ENCODE peak calls at places on chromosomes 1 and 21, in seven cellular contexts. H, R, K, S, F, X and O are unnamed samples.

GRCh38 chr1:27102707-27103468 is 52.0 kb downstream of the SLC9A1 start:
- DNase-seq in H (peak), R (peak), K (peak), S (peak), F (peak), X (peak), O (peak)

GRCh38 chr1:83919872-83920271 is 79.1 kb downstream of the TTLL7 start:
- DNase-seq in H (no peak), R (no peak), K (no peak), S (no peak), F (no peak), X (no peak), O (no peak)

GRCh38 chr21:46421756-46422555 is 36.7 kb upstream of the DIP2A start:
- DNase-seq in H (no peak), R (peak), K (no peak), S (no peak), F (no peak), X (no peak), O (no peak)

GRCh38 chr1:10714337-10715114 is 81.9 kb downstream of the CASZ1 start:
- DNase-seq in H (no peak), R (no peak), K (no peak), S (no peak), F (no peak), X (peak), O (no peak)

GRCh38 chr1:175757381-175758015 is 14.1 kb upstream of the TNR start:
- DNase-seq in H (peak), R (no peak), K (peak), S (peak), F (no peak), X (peak), O (no peak)

GRCh38 chr1:226548281-226549093 is at the start of gene STUM:
- DNase-seq in H (peak), R (no peak), K (no peak), S (no peak), F (no peak), X (peak), O (no peak)

GRCh38 chr1:77406661-77407060 is 124.8 kb downstream of the AK5 start:
- DNase-seq in H (no peak), R (no peak), K (no peak), S (no peak), F (no peak), X (no peak), O (no peak)

GRCh38 chr21:34915364-34915834 is 133.7 kb downstream of the RUNX1 start:
- DNase-seq in H (no peak), R (no peak), K (no peak), S (peak), F (no peak), X (no peak), O (no peak)

GRCh38 chr1:9129391-9130041 is 614 bp upstream of the GPR157 start:
- DNase-seq in H (peak), R (peak), K (peak), S (peak), F (no peak), X (peak), O (peak)

GRCh38 chr1:230869499-230869898 is 1.2 kb upstream of the C1orf198 start:
- DNase-seq in H (no peak), R (no peak), K (no peak), S (no peak), F (no peak), X (no peak), O (no peak)

GRCh38 chr1:40232444-40232843 is 15.3 kb upstream of the TMCO2 start:
- DNase-seq in H (no peak), R (no peak), K (peak), S (no peak), F (no peak), X (no peak), O (no peak)

GRCh38 chr1:6544831-6545230 is 9.5 kb downstream of the NOL9 start:
- DNase-seq in H (no peak), R (no peak), K (no peak), S (peak), F (no peak), X (no peak), O (no peak)

GRCh38 chr21:46371204-46372013 is 47.5 kb downstream of the PCNT start:
- DNase-seq in H (no peak), R (no peak), K (no peak), S (no peak), F (no peak), X (no peak), O (no peak)

GRCh38 chr21:37974081-37974480 is 57.8 kb upstream of the KCNJ6 start:
- DNase-seq in H (no peak), R (no peak), K (no peak), S (no peak), F (no peak), X (no peak), O (no peak)

GRCh38 chr1:156627313-156627880 is 8.2 kb downstream of the HAPLN2 start:
- DNase-seq in H (no peak), R (peak), K (no peak), S (peak), F (peak), X (no peak), O (no peak)

GRCh38 chr1:173190101-173190895 is 16.8 kb downstream of the TNFSF4 start:
- DNase-seq in H (no peak), R (peak), K (no peak), S (peak), F (peak), X (peak), O (no peak)

GRCh38 chr1:204924013-204924759 is 53.5 kb downstream of the NFASC start:
- DNase-seq in H (no peak), R (no peak), K (no peak), S (no peak), F (no peak), X (no peak), O (no peak)

GRCh38 chr1:18373882-18374493 is 106.7 kb upstream of the KLHDC7A start:
- DNase-seq in H (peak), R (no peak), K (no peak), S (no peak), F (no peak), X (no peak), O (no peak)

GRCh38 chr1:10790155-10790707 is 6.2 kb downstream of the CASZ1 start:
- DNase-seq in H (no peak), R (no peak), K (no peak), S (no peak), F (no peak), X (no peak), O (no peak)

GRCh38 chr1:25808481-25809244 is 8.7 kb downstream of the SELENON start:
- DNase-seq in H (no peak), R (peak), K (no peak), S (no peak), F (no peak), X (peak), O (no peak)

GRCh38 chr1:85554630-85555327 is 25.8 kb upstream of the CCN1 start:
- DNase-seq in H (no peak), R (no peak), K (no peak), S (no peak), F (no peak), X (no peak), O (no peak)

GRCh38 chr1:200130552-200130951 is 103.0 kb downstream of the NR5A2 start:
- DNase-seq in H (no peak), R (no peak), K (no peak), S (no peak), F (no peak), X (no peak), O (no peak)

GRCh38 chr1:175016073-175016722 is 7.0 kb downstream of the MRPS14 start:
- DNase-seq in H (no peak), R (no peak), K (no peak), S (no peak), F (no peak), X (no peak), O (no peak)